ENCODE peak calls at places on chromosomes 13 and 19, in six cellular contexts. U is AG10803, Y is GM23338, F is breast epithelium, N is astrocyte of the spinal cord, C is WTC11. Z is an unnamed sample.

GRCh38 chr19:10061717-10062310 is 24.3 kb upstream of the SHFL start:
- DNase-seq in U (no peak), N (no peak), F (no peak), C (peak), Y (peak), Z (no peak)

GRCh38 chr19:42426643-42427042 is 545 bp downstream of the LIPE start:
- DNase-seq in U (no peak), F (no peak), C (no peak), N (no peak), Y (no peak), Z (no peak)

GRCh38 chr19:1027953-1028902 is 1.8 kb downstream of the CNN2 start:
- DNase-seq in C (peak), N (peak), U (peak), F (peak), Y (peak), Z (peak)

GRCh38 chr13:44752184-44752583 is 176.1 kb upstream of the TSC22D1 start:
- DNase-seq in Y (no peak), U (no peak), C (no peak), N (peak), F (no peak), Z (no peak)

GRCh38 chr19:38211206-38211605 is 12.8 kb downstream of the DPF1 start:
- DNase-seq in N (no peak), U (no peak), C (peak), Y (peak), F (no peak), Z (no peak)

GRCh38 chr13:92842145-92842544 is 384.5 kb upstream of the GPC6 start:
- DNase-seq in U (peak), N (peak), C (no peak), Y (no peak), F (no peak), Z (peak)

GRCh38 chr19:7470540-7471305 is 18.1 kb downstream of the PEX11G start:
- DNase-seq in U (no peak), Y (no peak), N (no peak), C (no peak), F (no peak), Z (no peak)

GRCh38 chr13:109787135-109787954 is 962 bp upstream of the IRS2 start:
- DNase-seq in C (peak), N (peak), U (peak), F (peak), Y (peak), Z (peak)

GRCh38 chr13:44425041-44425814 is 51.6 kb downstream of the SERP2 start:
- DNase-seq in U (no peak), N (no peak), Y (no peak), F (no peak), C (no peak), Z (no peak)

GRCh38 chr13:50378513-50378970 is 363.3 kb downstream of the KCNRG start:
- DNase-seq in N (no peak), Y (no peak), U (no peak), F (no peak), C (no peak), Z (no peak)

GRCh38 chr19:48630289-48631036 is 6.7 kb downstream of the DBP start:
- DNase-seq in N (peak), F (no peak), Y (peak), U (no peak), C (peak), Z (no peak)
- TF ChIP-seq CTCF in N (peak), F (no peak), Y (peak), U (no peak), C (no peak), Z (no peak)

GRCh38 chr13:108272333-108272732 is 2.8 kb downstream of the TNFSF13B start:
- DNase-seq in N (peak), U (no peak), C (no peak), F (no peak), Y (no peak), Z (peak)

GRCh38 chr13:108270442-108270841 is 924 bp downstream of the TNFSF13B start:
- DNase-seq in N (no peak), C (no peak), F (no peak), U (no peak), Y (no peak), Z (no peak)

GRCh38 chr13:108268713-108269112 is 805 bp upstream of the TNFSF13B start:
- DNase-seq in N (no peak), C (no peak), Y (no peak), F (no peak), U (no peak), Z (no peak)

GRCh38 chr13:108267338-108267737 is 2.2 kb upstream of the TNFSF13B start:
- DNase-seq in N (no peak), U (no peak), Y (no peak), F (no peak), C (no peak), Z (no peak)

DNA sequence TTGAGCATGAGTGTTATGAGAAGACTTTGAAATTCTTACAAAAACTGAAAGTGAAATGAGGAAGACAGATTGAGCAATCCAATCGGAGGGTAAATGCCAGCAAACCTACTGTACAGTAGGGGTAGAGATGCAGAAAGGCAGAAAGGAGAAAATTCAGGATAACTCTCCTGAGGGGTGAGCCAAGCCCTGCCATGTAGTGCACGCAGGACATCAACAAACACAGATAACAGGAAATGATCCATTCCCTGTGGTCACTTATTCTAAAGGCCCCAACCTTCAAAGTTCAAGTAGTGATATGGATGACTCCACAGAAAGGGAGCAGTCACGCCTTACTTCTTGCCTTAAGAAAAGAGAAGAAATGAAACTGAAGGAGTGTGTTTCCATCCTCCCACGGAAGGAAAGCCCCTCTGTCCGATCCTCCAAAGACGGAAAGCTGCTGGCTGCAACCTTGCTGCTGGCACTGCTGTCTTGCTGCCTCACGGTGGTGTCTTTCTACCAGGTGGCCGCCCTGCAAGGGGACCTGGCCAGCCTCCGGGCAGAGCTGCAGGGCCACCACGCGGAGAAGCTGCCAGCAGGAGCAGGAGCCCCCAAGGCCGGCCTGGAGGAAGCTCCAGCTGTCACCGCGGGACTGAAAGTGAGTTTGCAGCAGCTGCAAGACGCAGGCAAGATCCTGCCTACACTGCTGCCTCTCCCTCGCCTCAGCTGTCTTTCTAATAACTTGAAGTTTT is at the start of gene TNFSF13B:
- DNase-seq in Y (peak), N (peak), U (peak), F (no peak), C (peak), Z (peak)
- TF ChIP-seq CTCF in Y (peak), N (no peak), U (no peak), F (no peak), C (no peak), Z (peak)

GRCh38 chr13:31179241-31179640 is 17.5 kb upstream of the HSPH1 start:
- DNase-seq in N (no peak), F (no peak), U (no peak), C (no peak), Y (no peak), Z (no peak)

GRCh38 chr13:31179754-31180153 is 18.1 kb upstream of the HSPH1 start:
- DNase-seq in C (no peak), U (no peak), N (no peak), F (no peak), Y (no peak), Z (no peak)

GRCh38 chr13:31172535-31172934 is 10.8 kb upstream of the HSPH1 start:
- DNase-seq in F (no peak), U (peak), Y (no peak), C (no peak), N (peak), Z (peak)

GRCh38 chr13:31174018-31174417 is 12.3 kb upstream of the HSPH1 start:
- DNase-seq in Y (no peak), F (no peak), N (peak), C (no peak), U (peak), Z (peak)

GRCh38 chr13:31175847-31176536 is 14.3 kb upstream of the HSPH1 start:
- DNase-seq in U (peak), Y (no peak), C (no peak), N (no peak), F (no peak), Z (peak)
- TF ChIP-seq CTCF in U (no peak), Y (no peak), C (no peak), N (no peak), F (no peak), Z (no peak)

GRCh38 chr13:52903320-52903719 is 54.9 kb upstream of the PCDH8 start:
- DNase-seq in C (no peak), Y (no peak), F (no peak), U (no peak), N (no peak), Z (no peak)

GRCh38 chr13:52899206-52899605 is 50.8 kb upstream of the PCDH8 start:
- DNase-seq in C (no peak), U (no peak), N (no peak), Y (no peak), F (no peak), Z (no peak)
- TF ChIP-seq CTCF in C (no peak), U (no peak), N (no peak), Y (peak), F (no peak), Z (no peak)

DNA sequence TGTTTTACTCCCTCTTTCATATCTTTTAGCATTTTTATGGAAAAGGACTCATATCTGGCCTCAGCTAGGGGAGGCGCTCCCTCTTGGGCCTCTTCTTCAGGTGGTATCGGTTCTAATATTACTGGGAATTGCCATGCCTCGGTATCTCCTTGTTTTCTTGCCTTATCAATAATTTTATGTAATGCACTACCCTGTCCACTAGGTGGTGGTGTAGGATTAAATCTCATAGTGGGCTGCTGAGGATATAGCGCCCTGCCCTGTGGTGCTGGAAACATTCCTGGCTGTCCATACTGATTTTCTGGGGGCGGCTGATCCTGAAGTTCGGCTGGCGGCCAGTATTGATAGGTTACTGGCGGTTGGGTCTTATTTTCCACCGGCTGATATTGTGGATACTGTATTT is 35.8 kb downstream of the ZNF420 start:
- DNase-seq in N (no peak), Y (peak), C (peak), U (no peak), F (no peak), Z (no peak)
- TF ChIP-seq CTCF in N (no peak), Y (peak), C (peak), U (no peak), F (no peak), Z (peak)

DNA sequence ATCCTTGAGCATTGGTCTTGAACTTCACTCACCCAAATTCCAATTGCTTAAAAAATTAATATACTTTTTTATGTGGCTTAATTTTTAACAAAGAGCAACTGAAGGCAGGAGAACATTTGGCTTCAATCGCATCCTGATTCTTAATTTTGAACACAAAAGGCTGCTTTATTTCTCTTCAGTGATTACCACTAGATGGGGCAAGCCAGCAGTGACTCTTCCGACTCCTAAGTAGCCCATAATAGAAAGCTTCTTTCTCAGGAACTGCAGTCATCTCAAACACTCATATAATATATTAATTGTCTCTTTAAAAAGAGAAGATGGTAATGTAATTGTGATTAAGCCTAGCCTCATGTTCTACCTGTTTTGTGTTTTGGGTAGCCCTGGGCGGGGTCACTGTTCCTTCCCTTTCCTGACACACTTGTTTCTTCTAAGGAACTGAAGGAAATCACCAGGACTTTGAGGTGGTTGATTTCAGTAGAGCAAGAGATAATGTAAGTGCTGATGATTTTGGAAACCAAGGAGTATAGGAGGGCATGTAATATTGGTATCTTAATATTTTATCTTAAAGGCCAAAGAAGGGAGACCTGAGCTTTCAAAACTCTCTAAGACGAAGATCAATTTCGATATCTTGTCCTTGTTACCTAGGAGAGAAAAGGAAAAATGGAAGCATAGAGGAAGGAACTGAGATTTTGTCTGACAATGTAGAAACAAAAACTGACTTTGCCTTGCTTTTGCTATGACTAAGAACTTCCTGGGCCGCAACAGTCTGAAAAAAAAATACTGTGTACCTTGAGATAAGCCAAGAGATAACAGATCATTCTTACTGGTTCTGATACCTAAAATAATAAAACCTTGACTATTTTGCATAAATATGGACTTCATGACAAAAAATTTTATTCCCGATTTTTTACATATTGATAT is 73.1 kb downstream of the TNFSF13B start:
- DNase-seq in C (no peak), U (peak), Y (peak), F (no peak), N (peak), Z (peak)
- TF ChIP-seq CTCF in C (peak), U (peak), Y (peak), F (no peak), N (peak), Z (peak)